ENCODE peak calls at places on chromosome 10, in six cellular contexts. C is amniotic stem cell, J is psoas muscle, W is HCEC 1CT, T is tibial artery, S is NCI-H2171 treated with DMSO at 0.1 percent for 48 hours. D is an unnamed sample.

GRCh38 chr10:32035038-32035437 is 21.2 kb downstream of the KIF5B start:
- DNase-seq in C (no peak), J (no peak), W (no peak), T (no peak), S (no peak), D (no peak)

GRCh38 chr10:1638889-1639418 is 98.4 kb downstream of the ADARB2 start:
- DNase-seq in C (no peak), J (no peak), W (no peak), T (no peak), S (no peak), D (no peak)

GRCh38 chr10:33746878-33747277 is 412.4 kb upstream of the NRP1 start:
- DNase-seq in C (no peak), J (no peak), W (peak; percentile 3), T (no peak), S (no peak), D (no peak)

GRCh38 chr10:4655406-4655805 is 170.6 kb upstream of the AKR1E2 start:
- DNase-seq in C (no peak), J (no peak), W (no peak), T (no peak), S (no peak), D (no peak)

GRCh38 chr10:5014936-5015335 is 11.3 kb upstream of the AKR1C2 start:
- DNase-seq in C (no peak), J (no peak), W (peak; percentile 35), T (no peak), S (no peak), D (no peak)

GRCh38 chr10:49300140-49300974 is 1.4 kb downstream of the C10orf71 start:
- DNase-seq in C (no peak), J (peak; percentile 37), W (no peak), T (no peak), S (no peak), D (no peak)

GRCh38 chr10:71611131-71611530 is 108.4 kb downstream of the C10orf105 start:
- DNase-seq in C (no peak), J (no peak), W (no peak), T (no peak), S (peak; percentile 42), D (no peak)

GRCh38 chr10:49743464-49744075 is 18.6 kb downstream of the OGDHL start:
- DNase-seq in C (no peak), J (no peak), W (no peak), T (no peak), S (no peak), D (no peak)

GRCh38 chr10:45660876-45661411 is 11.6 kb downstream of the ZFAND4 start:
- DNase-seq in C (no peak), J (no peak), W (no peak), T (no peak), S (no peak), D (no peak)

GRCh38 chr10:79446451-79447020 is 1.1 kb upstream of the ZCCHC24 start:
- DNase-seq in C (no peak), J (peak; percentile 79), W (no peak), T (peak; percentile 90), S (peak; percentile 87), D (peak; percentile 6)

GRCh38 chr10:77355844-77356243 is 281.8 kb downstream of the KCNMA1 start:
- DNase-seq in C (peak; percentile 82), J (no peak), W (peak; percentile 98), T (no peak), S (no peak), D (no peak)

GRCh38 chr10:124448696-124449169 is 1.1 kb downstream of the NKX1-2 start:
- DNase-seq in C (no peak), J (no peak), W (no peak), T (no peak), S (no peak), D (no peak)

GRCh38 chr10:2936816-2937215 is 130.5 kb upstream of the PFKP start:
- DNase-seq in C (no peak), J (no peak), W (no peak), T (no peak), S (no peak), D (no peak)

GRCh38 chr10:31437959-31438358 is 118.9 kb downstream of the ZEB1 start:
- DNase-seq in C (no peak), J (no peak), W (no peak), T (no peak), S (no peak), D (no peak)

GRCh38 chr10:34498821-34499220 is 316.3 kb downstream of the PARD3 start:
- DNase-seq in C (no peak), J (no peak), W (no peak), T (no peak), S (no peak), D (no peak)

D was measured in CD4-positive, alpha-beta memory T cell.